ENCODE peak calls at places on chromosomes 13 and 19, in six cellular contexts. U is activated T-cell treated with anti-CD3 and anti-CD28 coated beads for 1 hour; G is activated gamma-delta T cell treated with anti-CD3 and anti-CD28 coated beads, Interleukin-2, amount 50 U/mL, for 16 hours; Q is tibial artery; R is renal cortical epithelial cell; K is lung microvascular endothelial cell. F is an unnamed sample.

GRCh38 chr19:14361824-14362223 is 19.4 kb upstream of the ADGRE5 start:
- DNase-seq in U (no peak), K (peak; percentile 32), G (no peak), Q (no peak), R (no peak), F (peak; percentile 68)

GRCh38 chr13:58087566-58087965 is 456.0 kb downstream of the PCDH17 start:
- DNase-seq in R (peak; percentile 1), G (no peak), U (no peak), K (no peak), Q (no peak), F (no peak)

GRCh38 chr13:104837756-104838155 is 1697.7 kb downstream of the EFNB2 start:
- DNase-seq in K (no peak), G (no peak), R (no peak), U (no peak), Q (no peak), F (no peak)

GRCh38 chr13:92842145-92842544 is 384.5 kb upstream of the GPC6 start:
- DNase-seq in G (no peak), R (peak; percentile 96), Q (no peak), U (no peak), K (no peak), F (no peak)

GRCh38 chr13:44768233-44768632 is 192.1 kb upstream of the TSC22D1 start:
- DNase-seq in Q (no peak), R (no peak), K (peak; percentile 61), U (no peak), G (peak; percentile 25), F (peak; percentile 76)

GRCh38 chr13:101916108-101916757 is 463.8 kb downstream of the ITGBL1 start:
- DNase-seq in U (no peak), K (peak; percentile 44), R (no peak), Q (no peak), G (no peak), F (no peak)

GRCh38 chr19:33458807-33459206 is 62.8 kb downstream of the PEPD start:
- DNase-seq in K (no peak), R (no peak), G (no peak), U (no peak), Q (peak; percentile 23), F (no peak)

GRCh38 chr13:24923305-24923640 is 159.3 kb downstream of the RNF17 start:
- DNase-seq in Q (no peak), R (peak; percentile 73), G (no peak), K (peak; percentile 69), U (no peak), F (no peak)

GRCh38 chr19:13796301-13797057 is 1.2 kb downstream of the ZSWIM4 start:
- DNase-seq in R (peak; percentile 93), U (no peak), K (peak; percentile 92), G (no peak), Q (peak; percentile 94), F (no peak)

GRCh38 chr19:2089001-2089711 is 7.0 kb downstream of the MOB3A start:
- DNase-seq in Q (no peak), G (no peak), R (no peak), K (peak; percentile 87), U (no peak), F (no peak)

GRCh38 chr13:100549316-100549715 is 39.3 kb downstream of the GGACT start:
- DNase-seq in Q (peak; percentile 33), R (no peak), U (no peak), K (no peak), G (no peak), F (no peak)

GRCh38 chr19:5109560-5109959 is 140.6 kb downstream of the KDM4B start:
- DNase-seq in R (no peak), Q (no peak), K (no peak), U (no peak), G (no peak), F (no peak)

GRCh38 chr13:99206226-99206625 is 5.6 kb downstream of the UBAC2 start:
- DNase-seq in U (no peak), Q (no peak), K (no peak), R (no peak), G (no peak), F (no peak)

GRCh38 chr19:11798391-11799296 is at the start of gene ZNF491:
- DNase-seq in G (peak; percentile 75), U (peak; percentile 78), Q (peak; percentile 96), R (peak; percentile 80), K (peak; percentile 81), F (peak; percentile 90)

GRCh38 chr13:77519808-77520207 is 15.7 kb upstream of the SCEL start:
- DNase-seq in U (no peak), Q (no peak), G (no peak), K (peak; percentile 54), R (peak; percentile 37), F (no peak)

GRCh38 chr19:49442793-49443365 is 1.6 kb upstream of the SLC17A7 start:
- DNase-seq in Q (peak; percentile 97), G (no peak), K (peak; percentile 91), U (no peak), R (peak; percentile 75), F (no peak)

GRCh38 chr19:13978721-13979191 is 26.4 kb downstream of the DCAF15 start:
- DNase-seq in R (no peak), K (peak; percentile 40), Q (no peak), U (no peak), G (no peak), F (no peak)